ENCODE peak calls at places on chromosome 2, in eight cellular contexts. T is Kasumi-1; A is ELF-1; C is mucosa of gallbladder; H is HS-5; U is stimulated activated CD4-positive, alpha-beta T cell treated with anti-CD3 and anti-CD28 coated beads, Interleukin-1b, Interleukin-23, amount 100 ng/mL, for 24 hours; X is coronary artery; Z is astrocyte of the hippocampus. Y is an unnamed sample.

GRCh38 chr2:231926761-231927565 is 767 bp upstream of the NPPC start:
- DNase-seq in T (no peak), A (no peak), C (no peak), H (no peak), U (no peak), X (peak; percentile 61), Z (no peak), Y (no peak)

GRCh38 chr2:238921681-238922319 is 73.9 kb downstream of the TWIST2 start:
- DNase-seq in T (no peak), A (no peak), C (no peak), H (no peak), U (no peak), X (peak; percentile 59), Z (no peak), Y (no peak)

GRCh38 chr2:195489101-195489500 is 167.9 kb upstream of the SLC39A10 start:
- DNase-seq in T (no peak), A (no peak), C (no peak), H (no peak), U (no peak), X (no peak), Z (no peak), Y (no peak)

GRCh38 chr2:601806-602455 is 75.3 kb downstream of the TMEM18 start:
- DNase-seq in T (no peak), A (no peak), C (no peak), H (no peak), U (no peak), X (no peak), Z (no peak), Y (no peak)

GRCh38 chr2:231655494-231656408 is 52.6 kb upstream of the PTMA start:
- DNase-seq in T (peak; percentile 4), A (peak; percentile 34), C (no peak), H (no peak), U (no peak), X (no peak), Z (no peak), Y (no peak)

GRCh38 chr2:237987263-237987662 is 20.4 kb downstream of the UBE2F start:
- DNase-seq in T (no peak), A (peak; percentile 43), C (no peak), H (no peak), U (no peak), X (no peak), Z (no peak), Y (no peak)

GRCh38 chr2:86254576-86255538 is 55.6 kb downstream of the MRPL35 start:
- DNase-seq in T (no peak), A (peak; percentile 51), C (peak; percentile 72), H (no peak), U (no peak), X (no peak), Z (peak; percentile 23), Y (no peak)

GRCh38 chr2:24076849-24077534 is 866 bp upstream of the SF3B6 start:
- DNase-seq in T (peak; percentile 34), A (peak; percentile 48), C (no peak), H (no peak), U (peak; percentile 3), X (peak; percentile 74), Z (peak; percentile 44), Y (no peak)

GRCh38 chr2:9315280-9315847 is 108.0 kb downstream of the ITGB1BP1 start:
- DNase-seq in T (no peak), A (peak; percentile 64), C (no peak), H (no peak), U (no peak), X (no peak), Z (no peak), Y (no peak)

GRCh38 chr2:234793211-234793610 is 158.6 kb upstream of the SH3BP4 start:
- DNase-seq in T (no peak), A (no peak), C (no peak), H (no peak), U (no peak), X (no peak), Z (no peak), Y (no peak)

GRCh38 chr2:232348936-232349335 is 29.6 kb upstream of the ALPP start:
- DNase-seq in T (no peak), A (no peak), C (peak; percentile 37), H (no peak), U (no peak), X (no peak), Z (no peak), Y (no peak)

GRCh38 chr2:46315103-46315890 is 18.1 kb downstream of the EPAS1 start:
- DNase-seq in T (peak; percentile 60), A (no peak), C (peak; percentile 94), H (peak; percentile 94), U (no peak), X (peak; percentile 97), Z (peak; percentile 85), Y (peak; percentile 75)

GRCh38 chr2:127623388-127624320 is 22.3 kb upstream of the GPR17 start:
- DNase-seq in T (no peak), A (no peak), C (no peak), H (no peak), U (no peak), X (peak; percentile 69), Z (peak; percentile 64), Y (no peak)

GRCh38 chr2:215660687-215661086 is 224.8 kb upstream of the FN1 start:
- DNase-seq in T (no peak), A (no peak), C (no peak), H (no peak), U (no peak), X (no peak), Z (peak; percentile 49), Y (peak; percentile 85)

GRCh38 chr2:3297523-3297922 is 80.1 kb downstream of the EIPR1 start:
- DNase-seq in T (no peak), A (no peak), C (no peak), H (no peak), U (no peak), X (peak; percentile 22), Z (no peak), Y (no peak)

GRCh38 chr2:233210843-233211600 is 40.5 kb upstream of the ATG16L1 start:
- DNase-seq in T (no peak), A (peak; percentile 15), C (peak; percentile 74), H (peak; percentile 74), U (no peak), X (no peak), Z (peak; percentile 98), Y (peak; percentile 96)

GRCh38 chr2:126304147-126304546 is 351.8 kb upstream of the GYPC start:
- DNase-seq in T (no peak), A (no peak), C (peak; percentile 44), H (no peak), U (no peak), X (no peak), Z (no peak), Y (no peak)

GRCh38 chr2:120013569-120014223 is 819 bp downstream of the EPB41L5 start:
- DNase-seq in T (peak; percentile 35), A (peak; percentile 79), C (peak; percentile 33), H (no peak), U (no peak), X (no peak), Z (no peak), Y (no peak)

GRCh38 chr2:127118467-127118866 is 11.5 kb upstream of the BIN1 start:
- DNase-seq in T (no peak), A (no peak), C (no peak), H (no peak), U (no peak), X (no peak), Z (no peak), Y (no peak)

GRCh38 chr2:30722936-30723725 is 84.1 kb downstream of the CAPN13 start:
- DNase-seq in T (no peak), A (no peak), C (no peak), H (no peak), U (no peak), X (peak; percentile 33), Z (no peak), Y (no peak)

GRCh38 chr2:17899871-17900270 is 21.4 kb downstream of the KCNS3 start:
- DNase-seq in T (no peak), A (no peak), C (no peak), H (no peak), U (no peak), X (no peak), Z (no peak), Y (no peak)

GRCh38 chr2:69693472-69694450 is 48.2 kb upstream of the ANXA4 start:
- DNase-seq in T (peak; percentile 69), A (no peak), C (no peak), H (no peak), U (no peak), X (no peak), Z (no peak), Y (no peak)

GRCh38 chr2:133871810-133872209 is 303.5 kb upstream of the NCKAP5 start:
- DNase-seq in T (no peak), A (no peak), C (peak; percentile 46), H (no peak), U (no peak), X (no peak), Z (peak; percentile 24), Y (no peak)

GRCh38 chr2:233005096-233005495 is 8.0 kb downstream of the NGEF start:
- DNase-seq in T (no peak), A (no peak), C (no peak), H (no peak), U (no peak), X (no peak), Z (no peak), Y (no peak)

GRCh38 chr2:1793868-1794445 is 49.6 kb upstream of the PXDN start:
- DNase-seq in T (no peak), A (no peak), C (no peak), H (no peak), U (no peak), X (peak; percentile 64), Z (no peak), Y (no peak)

GRCh38 chr2:3613524-3613905 is 18.6 kb downstream of the COLEC11 start:
- DNase-seq in T (no peak), A (no peak), C (peak; percentile 5), H (no peak), U (no peak), X (peak; percentile 16), Z (no peak), Y (no peak)

GRCh38 chr2:145769053-145769716 is 1249.3 kb upstream of the ZEB2 start:
- DNase-seq in T (no peak), A (no peak), C (no peak), H (no peak), U (no peak), X (no peak), Z (no peak), Y (no peak)

GRCh38 chr2:14565666-14566065 is 66.9 kb upstream of the LRATD1 start:
- DNase-seq in T (no peak), A (no peak), C (no peak), H (no peak), U (no peak), X (no peak), Z (no peak), Y (no peak)

GRCh38 chr2:223970343-223971128 is 13.3 kb downstream of the MRPL44 start:
- DNase-seq in T (peak; percentile 47), A (peak; percentile 27), C (peak; percentile 68), H (peak; percentile 64), U (peak; percentile 42), X (no peak), Z (peak; percentile 78), Y (peak; percentile 56)

GRCh38 chr2:197705912-197706838 is 1.0 kb downstream of the MARS2 start:
- DNase-seq in T (peak; percentile 37), A (peak; percentile 23), C (peak; percentile 12), H (no peak), U (no peak), X (peak; percentile 77), Z (peak; percentile 42), Y (no peak)

GRCh38 chr2:28164280-28164801 is 228.3 kb upstream of the FOSL2 start:
- DNase-seq in T (no peak), A (no peak), C (no peak), H (no peak), U (no peak), X (no peak), Z (peak; percentile 37), Y (no peak)

GRCh38 chr2:9403924-9404323 is 19.4 kb downstream of the ITGB1BP1 start:
- DNase-seq in T (no peak), A (no peak), C (no peak), H (no peak), U (no peak), X (no peak), Z (no peak), Y (no peak)

GRCh38 chr2:29700560-29700959 is 220.8 kb downstream of the ALK start:
- DNase-seq in T (no peak), A (no peak), C (no peak), H (peak; percentile 74), U (no peak), X (no peak), Z (peak; percentile 33), Y (peak; percentile 1)

Y was measured in astrocyte of the cerebellum.